ENCODE peak calls at places on chromosome 20, in four cellular contexts. One of them, this sample, is unnamed.

GRCh38 chr20:6265204-6265904 is 142.5 kb upstream of the FERMT1 start:
- DNase-seq in endothelial cell of umbilical vein: peak
- DNase-seq in WERI-Rb-1: no peak
- DNase-seq in astrocyte of the cerebellum: peak
- DNase-seq in this sample: peak

GRCh38 chr20:21174425-21175239 is 48.8 kb downstream of the KIZ start:
- DNase-seq in WERI-Rb-1: no peak
- DNase-seq in endothelial cell of umbilical vein: no peak
- DNase-seq in astrocyte of the cerebellum: no peak
- DNase-seq in this sample: peak

GRCh38 chr20:9686001-9686400 is 152.9 kb downstream of the PAK5 start:
- DNase-seq in WERI-Rb-1: no peak
- DNase-seq in endothelial cell of umbilical vein: no peak
- DNase-seq in astrocyte of the cerebellum: no peak
- DNase-seq in this sample: no peak

GRCh38 chr20:24241466-24241865 is 228.0 kb upstream of the SYNDIG1 start:
- DNase-seq in astrocyte of the cerebellum: no peak
- DNase-seq in endothelial cell of umbilical vein: no peak
- DNase-seq in WERI-Rb-1: peak
- DNase-seq in this sample: no peak

GRCh38 chr20:35883341-35883777 is 70.9 kb downstream of the SCAND1 start:
- DNase-seq in WERI-Rb-1: no peak
- DNase-seq in endothelial cell of umbilical vein: no peak
- DNase-seq in astrocyte of the cerebellum: no peak
- DNase-seq in this sample: no peak

GRCh38 chr20:36924167-36925045 is 27.1 kb downstream of the SAMHD1 start:
- DNase-seq in astrocyte of the cerebellum: no peak
- DNase-seq in WERI-Rb-1: no peak
- DNase-seq in endothelial cell of umbilical vein: no peak
- DNase-seq in this sample: no peak

GRCh38 chr20:294602-295001 is 2.8 kb upstream of the ZCCHC3 start:
- DNase-seq in WERI-Rb-1: no peak
- DNase-seq in astrocyte of the cerebellum: no peak
- DNase-seq in endothelial cell of umbilical vein: no peak
- DNase-seq in this sample: no peak

GRCh38 chr20:49916146-49917002 is 1.0 kb upstream of the SPATA2 start:
- DNase-seq in WERI-Rb-1: peak
- DNase-seq in endothelial cell of umbilical vein: peak
- DNase-seq in astrocyte of the cerebellum: no peak
- DNase-seq in this sample: peak

GRCh38 chr20:31543966-31544598 is 29.8 kb downstream of the HM13 start:
- DNase-seq in WERI-Rb-1: no peak
- DNase-seq in endothelial cell of umbilical vein: peak
- DNase-seq in astrocyte of the cerebellum: peak
- DNase-seq in this sample: peak

GRCh38 chr20:38748863-38749153 is 548 bp downstream of the ACTR5 start:
- DNase-seq in astrocyte of the cerebellum: no peak
- DNase-seq in endothelial cell of umbilical vein: no peak
- DNase-seq in WERI-Rb-1: peak
- DNase-seq in this sample: no peak

GRCh38 chr20:59082981-59083380 is 40.4 kb upstream of the PRELID3B start:
- DNase-seq in endothelial cell of umbilical vein: no peak
- DNase-seq in astrocyte of the cerebellum: no peak
- DNase-seq in WERI-Rb-1: no peak
- DNase-seq in this sample: peak

GRCh38 chr20:7959484-7959883 is 19.2 kb upstream of the HAO1 start:
- DNase-seq in astrocyte of the cerebellum: no peak
- DNase-seq in WERI-Rb-1: no peak
- DNase-seq in endothelial cell of umbilical vein: no peak
- DNase-seq in this sample: no peak

GRCh38 chr20:54320148-54320607 is 112.3 kb downstream of the PFDN4 start:
- DNase-seq in WERI-Rb-1: no peak
- DNase-seq in astrocyte of the cerebellum: no peak
- DNase-seq in endothelial cell of umbilical vein: no peak
- DNase-seq in this sample: no peak

GRCh38 chr20:44706371-44707258 is 8.6 kb upstream of the CCN5 start:
- DNase-seq in endothelial cell of umbilical vein: no peak
- DNase-seq in astrocyte of the cerebellum: no peak
- DNase-seq in WERI-Rb-1: no peak
- DNase-seq in this sample: peak

GRCh38 chr20:34798871-34799270 is 26.6 kb downstream of the NCOA6 start:
- DNase-seq in astrocyte of the cerebellum: no peak
- DNase-seq in WERI-Rb-1: no peak
- DNase-seq in endothelial cell of umbilical vein: no peak
- DNase-seq in this sample: no peak

GRCh38 chr20:54197621-54198604 is 10.0 kb upstream of the PFDN4 start:
- DNase-seq in astrocyte of the cerebellum: peak
- DNase-seq in endothelial cell of umbilical vein: no peak
- DNase-seq in WERI-Rb-1: no peak
- DNase-seq in this sample: peak

GRCh38 chr20:63094767-63095499 is 88.2 kb upstream of the BHLHE23 start:
- DNase-seq in WERI-Rb-1: peak
- DNase-seq in endothelial cell of umbilical vein: no peak
- DNase-seq in astrocyte of the cerebellum: no peak
- DNase-seq in this sample: no peak

GRCh38 chr20:13212750-13213149 is 8.3 kb upstream of the ISM1 start:
- DNase-seq in astrocyte of the cerebellum: no peak
- DNase-seq in endothelial cell of umbilical vein: no peak
- DNase-seq in WERI-Rb-1: no peak
- DNase-seq in this sample: peak

GRCh38 chr20:53805895-53806384 is 212.3 kb upstream of the ZNF217 start:
- DNase-seq in endothelial cell of umbilical vein: peak
- DNase-seq in astrocyte of the cerebellum: no peak
- DNase-seq in WERI-Rb-1: no peak
- DNase-seq in this sample: peak

GRCh38 chr20:22974354-22974753 is 60.8 kb upstream of the SSTR4 start:
- DNase-seq in astrocyte of the cerebellum: no peak
- DNase-seq in WERI-Rb-1: no peak
- DNase-seq in endothelial cell of umbilical vein: peak
- DNase-seq in this sample: no peak

DNA sequence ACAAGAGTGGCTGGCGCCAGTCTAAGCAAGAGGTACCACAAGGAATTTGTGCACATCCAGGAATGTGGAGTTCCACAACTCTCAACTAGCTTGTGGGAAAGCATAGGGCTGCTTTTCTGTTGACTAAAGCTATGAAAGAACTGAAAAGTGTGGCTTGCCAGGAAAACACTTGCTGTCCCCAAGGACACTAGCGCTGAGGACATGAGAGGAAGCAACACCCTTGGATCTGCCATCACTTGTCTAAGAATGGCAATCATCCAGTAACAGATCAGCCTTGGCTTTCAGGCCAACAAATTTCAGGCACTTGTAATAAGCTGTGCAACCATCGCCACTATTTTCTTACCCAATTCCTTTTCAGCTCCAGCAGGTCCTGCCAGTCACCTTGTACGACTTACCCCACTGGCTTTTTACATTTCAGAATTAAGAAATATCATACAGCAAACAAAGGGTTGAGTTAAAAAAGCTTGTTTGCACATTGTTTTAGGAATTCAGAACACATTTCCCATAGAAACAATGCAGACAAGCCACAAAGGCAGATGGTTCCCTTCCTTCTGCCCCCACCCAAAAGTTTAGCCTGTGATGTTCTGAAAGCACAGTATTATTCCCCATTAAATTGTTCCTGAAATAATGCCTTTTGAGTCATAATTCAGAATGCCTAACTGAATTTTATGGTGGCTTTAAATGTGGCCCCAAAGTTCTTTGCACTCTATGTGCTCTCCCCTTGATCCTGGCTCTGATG is 57.9 kb upstream of the SSTR4 start:
- DNase-seq in astrocyte of the cerebellum: no peak
- DNase-seq in endothelial cell of umbilical vein: no peak
- DNase-seq in WERI-Rb-1: no peak
- DNase-seq in this sample: no peak
- TF ChIP-seq CTCF in astrocyte of the cerebellum: no peak
- TF ChIP-seq CTCF in endothelial cell of umbilical vein: no peak
- TF ChIP-seq CTCF in WERI-Rb-1: no peak
- TF ChIP-seq CTCF in this sample: no peak

GRCh38 chr20:56628015-56628872 is 862 bp upstream of the TFAP2C start:
- DNase-seq in WERI-Rb-1: no peak
- DNase-seq in astrocyte of the cerebellum: no peak
- DNase-seq in endothelial cell of umbilical vein: no peak
- DNase-seq in this sample: no peak
- H3K4me3 ChIP-seq in WERI-Rb-1: no peak
- H3K4me3 ChIP-seq in astrocyte of the cerebellum: peak
- H3K4me3 ChIP-seq in endothelial cell of umbilical vein: no peak
- H3K4me3 ChIP-seq in this sample: peak

GRCh38 chr20:56171087-56172012 is 77.2 kb upstream of the MC3R start:
- DNase-seq in endothelial cell of umbilical vein: no peak
- DNase-seq in WERI-Rb-1: no peak
- DNase-seq in astrocyte of the cerebellum: no peak
- DNase-seq in this sample: no peak
- TF ChIP-seq CTCF in endothelial cell of umbilical vein: no peak
- TF ChIP-seq CTCF in WERI-Rb-1: peak
- TF ChIP-seq CTCF in astrocyte of the cerebellum: peak
- TF ChIP-seq CTCF in this sample: no peak

GRCh38 chr20:47358052-47358671 is 1.7 kb upstream of the ZMYND8 start:
- DNase-seq in astrocyte of the cerebellum: no peak
- DNase-seq in WERI-Rb-1: no peak
- DNase-seq in endothelial cell of umbilical vein: no peak
- DNase-seq in this sample: no peak
- H3K4me3 ChIP-seq in astrocyte of the cerebellum: no peak
- H3K4me3 ChIP-seq in WERI-Rb-1: peak
- H3K4me3 ChIP-seq in endothelial cell of umbilical vein: no peak
- H3K4me3 ChIP-seq in this sample: peak

DNA sequence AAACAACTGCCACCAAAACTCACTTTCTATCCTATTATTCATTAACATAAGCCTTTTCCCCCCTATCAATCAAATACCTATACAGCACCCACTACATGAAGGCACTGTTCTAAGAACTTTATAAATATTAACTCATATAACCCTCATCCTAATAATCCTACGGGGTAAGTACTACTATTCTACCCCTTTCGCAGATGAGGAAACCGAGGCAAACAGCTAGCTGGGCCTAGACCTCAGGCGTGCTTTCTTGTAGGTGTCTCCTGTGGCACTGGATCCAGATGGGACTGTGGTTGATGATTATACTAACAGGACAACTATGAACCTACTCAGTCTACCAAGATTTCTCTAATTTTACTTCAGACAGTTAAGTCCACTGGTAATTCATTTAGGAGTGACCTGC is 131.6 kb downstream of the ZMYND8 start:
- DNase-seq in astrocyte of the cerebellum: no peak
- DNase-seq in endothelial cell of umbilical vein: no peak
- DNase-seq in WERI-Rb-1: no peak
- DNase-seq in this sample: no peak
- TF ChIP-seq CTCF in astrocyte of the cerebellum: no peak
- TF ChIP-seq CTCF in endothelial cell of umbilical vein: no peak
- TF ChIP-seq CTCF in WERI-Rb-1: no peak
- TF ChIP-seq CTCF in this sample: no peak